ENCODE peak calls at places on chromosomes 5 and 9, in ten cellular contexts. Z is activated CD4-positive, alpha-beta T cell treated with anti-CD3 and anti-CD28 coated beads for 1 hour; R is lower leg skin; P is right atrium auricular region; O is T-helper 1 cell; L is NCI-H460; D is activated CD4-positive, CD25-positive, alpha-beta regulatory T cell; H is caudate nucleus; F is T follicular helper cell; B is left kidney. A is an unnamed sample.

GRCh38 chr9:12464910-12465512 is 228.2 kb upstream of the TYRP1 start:
- DNase-seq in B (peak; percentile 57), R (no peak), O (no peak), H (no peak), L (peak; percentile 30), P (no peak), Z (no peak), D (no peak), F (no peak), A (no peak)

GRCh38 chr9:135479469-135480052 is at the start of gene PPP1R26:
- DNase-seq in F (no peak), L (peak; percentile 45), H (no peak), Z (no peak), B (peak; percentile 73), P (no peak), R (no peak), O (no peak), D (no peak), A (no peak)

GRCh38 chr9:80649001-80649420 is 1040.3 kb downstream of the TLE1 start:
- DNase-seq in B (no peak), O (no peak), F (no peak), P (peak; percentile 68), H (no peak), Z (no peak), D (no peak), R (no peak), L (no peak), A (no peak)

GRCh38 chr9:137295313-137296213 is 6.5 kb downstream of the NRARP start:
- DNase-seq in D (no peak), O (no peak), R (no peak), B (peak; percentile 72), F (no peak), L (peak; percentile 38), Z (peak; percentile 28), P (no peak), H (no peak), A (peak; percentile 51)

GRCh38 chr9:6641961-6642360 is 3.6 kb downstream of the GLDC start:
- DNase-seq in L (no peak), P (no peak), F (no peak), D (no peak), O (no peak), R (no peak), H (no peak), Z (no peak), B (no peak), A (no peak)

GRCh38 chr5:169494383-169495251 is 89.0 kb upstream of the SPDL1 start:
- DNase-seq in R (no peak), Z (no peak), P (no peak), B (no peak), F (no peak), L (no peak), H (no peak), O (no peak), D (no peak), A (no peak)

GRCh38 chr9:120412425-120412951 is 167.5 kb downstream of the CDK5RAP2 start:
- DNase-seq in B (peak; percentile 85), H (no peak), D (no peak), R (no peak), Z (no peak), F (no peak), O (no peak), P (peak; percentile 63), L (no peak), A (no peak)

GRCh38 chr5:119269061-119269579 is 86.7 kb upstream of the TNFAIP8 start:
- DNase-seq in B (peak; percentile 70), H (no peak), R (no peak), L (no peak), F (no peak), O (peak; percentile 64), D (no peak), P (no peak), Z (no peak), A (no peak)

GRCh38 chr9:105171589-105171988 is 72.9 kb upstream of the SLC44A1 start:
- DNase-seq in O (no peak), F (no peak), Z (no peak), R (no peak), D (no peak), L (no peak), P (no peak), H (no peak), B (no peak), A (no peak)

GRCh38 chr5:42840279-42840678 is 28.6 kb upstream of the SELENOP start:
- DNase-seq in D (no peak), B (peak; percentile 28), P (no peak), R (peak; percentile 87), L (no peak), Z (no peak), H (no peak), O (no peak), F (no peak), A (no peak)

GRCh38 chr5:109825450-109825849 is 135.7 kb downstream of the MAN2A1 start:
- DNase-seq in R (no peak), D (no peak), F (no peak), Z (no peak), B (no peak), P (no peak), L (no peak), H (no peak), O (no peak), A (no peak)

GRCh38 chr9:14271078-14271673 is 42.8 kb downstream of the NFIB start:
- DNase-seq in B (peak; percentile 75), Z (no peak), P (no peak), D (no peak), F (no peak), O (no peak), R (peak; percentile 92), L (no peak), H (peak; percentile 14), A (no peak)

GRCh38 chr5:25028994-25029393 is 384.2 kb upstream of the CDH10 start:
- DNase-seq in Z (no peak), D (no peak), P (no peak), L (no peak), R (no peak), O (no peak), H (no peak), B (no peak), F (no peak), A (no peak)

GRCh38 chr9:35517136-35517535 is 27.2 kb downstream of the RUSC2 start:
- DNase-seq in B (peak; percentile 55), H (no peak), D (no peak), Z (no peak), R (no peak), F (no peak), O (no peak), P (no peak), L (no peak), A (no peak)

GRCh38 chr9:123070210-123070609 is 36.7 kb downstream of the GPR21 start:
- DNase-seq in Z (no peak), R (no peak), L (no peak), H (no peak), D (no peak), F (no peak), O (peak; percentile 6), B (no peak), P (no peak), A (no peak)

GRCh38 chr9:20848490-20848889 is 164.4 kb downstream of the FOCAD start:
- DNase-seq in F (no peak), R (no peak), L (no peak), H (no peak), Z (no peak), P (no peak), O (no peak), B (no peak), D (no peak), A (no peak)

GRCh38 chr5:88671808-88672499 is 211.0 kb downstream of the MEF2C start:
- DNase-seq in R (no peak), H (no peak), B (no peak), Z (no peak), L (no peak), F (no peak), P (no peak), D (no peak), O (no peak), A (no peak)

GRCh38 chr5:122871669-122872068 is 26.3 kb downstream of the SNX24 start:
- DNase-seq in F (no peak), H (no peak), D (no peak), Z (no peak), P (no peak), O (no peak), B (no peak), R (no peak), L (no peak), A (no peak)

GRCh38 chr9:117458066-117458465 is 43.2 kb upstream of the ASTN2 start:
- DNase-seq in D (no peak), L (no peak), B (no peak), P (no peak), F (no peak), Z (no peak), H (no peak), O (no peak), R (no peak), A (no peak)

GRCh38 chr9:4055055-4055454 is 244.8 kb downstream of the GLIS3 start:
- DNase-seq in O (no peak), Z (no peak), P (no peak), F (no peak), H (no peak), L (no peak), B (no peak), D (no peak), R (no peak), A (no peak)

GRCh38 chr5:14741721-14742426 is 77.4 kb downstream of the OTULIN start:
- DNase-seq in H (no peak), F (no peak), R (no peak), O (no peak), D (no peak), P (no peak), Z (no peak), B (peak; percentile 91), L (no peak), A (no peak)

GRCh38 chr5:137248476-137248970 is 250.6 kb downstream of the SPOCK1 start:
- DNase-seq in P (no peak), L (no peak), F (no peak), Z (no peak), R (no peak), H (no peak), D (no peak), O (no peak), B (no peak), A (no peak)

GRCh38 chr5:35852084-35852734 is 4.5 kb upstream of the IL7R start:
- DNase-seq in P (no peak), B (no peak), O (peak; percentile 72), F (peak; percentile 9), R (no peak), L (no peak), Z (no peak), H (no peak), D (no peak), A (no peak)

GRCh38 chr9:18474778-18475177 is 825 bp downstream of the ADAMTSL1 start:
- DNase-seq in H (no peak), O (no peak), P (no peak), R (no peak), L (no peak), B (no peak), Z (no peak), D (no peak), F (no peak), A (no peak)

A was measured in effector memory CD8-positive, alpha-beta T cell.